ENCODE peak calls at places on chromosomes 2 and 18, in four cellular contexts. V, Z, U and G are unnamed samples.

GRCh38 chr18:46718501-46719341 is 38.1 kb downstream of the ST8SIA5 start:
- DNase-seq in V (no peak), Z (no peak), U (no peak), G (peak)

GRCh38 chr2:3636586-3637310 is 21.3 kb upstream of the ALLC start:
- DNase-seq in V (peak), Z (no peak), U (peak), G (no peak)

GRCh38 chr2:175855794-175856453 is 146.1 kb downstream of the LNPK start:
- DNase-seq in V (no peak), Z (peak), U (peak), G (no peak)

GRCh38 chr2:141075753-141076152 is 1055.1 kb downstream of the LRP1B start:
- DNase-seq in V (no peak), Z (no peak), U (no peak), G (no peak)

GRCh38 chr18:5662586-5663090 is 118.8 kb upstream of the EPB41L3 start:
- DNase-seq in V (no peak), Z (no peak), U (no peak), G (no peak)

GRCh38 chr2:127530245-127531132 is 4.2 kb upstream of the IWS1 start:
- DNase-seq in V (no peak), Z (no peak), U (no peak), G (no peak)

GRCh38 chr2:233639860-233640259 is 3.6 kb downstream of the UGT1A10 start:
- DNase-seq in V (no peak), Z (no peak), U (no peak), G (no peak)

GRCh38 chr2:101113441-101114267 is 37.5 kb downstream of the TBC1D8 start:
- DNase-seq in V (peak), Z (no peak), U (no peak), G (peak)

GRCh38 chr18:64409511-64409910 is 260.6 kb upstream of the LINC00305 start:
- DNase-seq in V (no peak), Z (no peak), U (no peak), G (no peak)

GRCh38 chr18:62537042-62537894 is 14.4 kb downstream of the ZCCHC2 start:
- DNase-seq in V (no peak), Z (no peak), U (no peak), G (no peak)

GRCh38 chr2:161136194-161136593 is 24.0 kb upstream of the TANK start:
- DNase-seq in V (no peak), Z (no peak), U (no peak), G (no peak)

GRCh38 chr2:4628931-4629565 is 925.7 kb downstream of the DCDC2C start:
- DNase-seq in V (no peak), Z (no peak), U (no peak), G (no peak)

GRCh38 chr2:199278099-199278498 is 179.6 kb downstream of the SATB2 start:
- DNase-seq in V (no peak), Z (no peak), U (no peak), G (no peak)

GRCh38 chr2:218362606-218363005 is 5.9 kb downstream of the CATIP start:
- DNase-seq in V (no peak), Z (no peak), U (no peak), G (no peak)

GRCh38 chr18:48136051-48136543 is 205.6 kb upstream of the SMAD2 start:
- DNase-seq in V (peak), Z (no peak), U (no peak), G (no peak)

GRCh38 chr2:45009928-45010705 is 865 bp upstream of the SIX2 start:
- DNase-seq in V (peak), Z (peak), U (peak), G (no peak)

GRCh38 chr2:166572958-166573357 is 78.9 kb upstream of the SCN7A start:
- DNase-seq in V (no peak), Z (no peak), U (no peak), G (no peak)
- H3K4me3 ChIP-seq in V (no peak), Z (no peak), U (no peak), G (no peak)

GRCh38 chr18:65936678-65937077 is 185.9 kb downstream of the CDH7 start:
- DNase-seq in V (no peak), Z (no peak), U (no peak), G (no peak)

GRCh38 chr18:65942103-65942502 is 191.3 kb downstream of the CDH7 start:
- DNase-seq in V (no peak), Z (no peak), U (no peak), G (no peak)

GRCh38 chr18:65937180-65937579 is 186.4 kb downstream of the CDH7 start:
- DNase-seq in V (no peak), Z (no peak), U (no peak), G (no peak)

GRCh38 chr18:65941482-65941881 is 190.7 kb downstream of the CDH7 start:
- DNase-seq in V (no peak), Z (no peak), U (no peak), G (no peak)

DNA sequence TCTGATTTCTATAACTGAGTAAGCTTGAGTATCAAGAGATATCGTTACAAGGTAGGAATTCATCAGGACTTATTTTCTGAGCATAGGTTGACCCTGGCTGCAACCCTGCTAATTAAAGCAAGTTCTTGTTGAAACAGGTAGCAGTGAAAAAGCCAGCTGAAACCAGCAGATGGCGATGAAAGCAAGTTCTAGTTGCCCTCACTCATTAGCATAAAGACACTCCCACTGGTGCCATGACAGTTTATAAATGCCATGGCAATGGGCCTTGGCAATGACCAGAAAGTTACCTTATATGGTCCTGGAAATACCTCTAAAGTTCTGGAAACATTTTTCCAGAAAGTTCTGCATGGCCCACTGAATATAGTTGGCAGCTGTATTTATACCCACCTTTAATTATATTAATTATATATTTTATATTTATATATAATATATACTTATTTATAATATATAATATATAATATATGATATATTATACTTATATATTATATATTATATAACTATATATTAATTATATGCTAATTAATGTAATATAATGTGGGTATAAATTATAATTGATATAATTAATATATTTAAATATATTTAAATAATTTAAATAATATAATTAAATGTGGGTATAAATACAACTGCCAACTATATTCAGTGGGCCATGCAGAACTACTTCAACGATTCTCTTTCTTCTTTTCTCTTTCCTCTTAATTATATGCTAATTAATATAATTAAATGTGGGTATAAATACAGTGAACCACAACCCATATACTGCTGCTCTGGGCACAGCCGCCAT is 188.0 kb downstream of the CDH7 start:
- DNase-seq in V (no peak), Z (no peak), U (no peak), G (peak)
- TF ChIP-seq CTCF in V (no peak), Z (no peak), U (no peak), G (peak)

GRCh38 chr18:41744664-41745063 is 210.4 kb upstream of the PIK3C3 start:
- DNase-seq in V (no peak), Z (no peak), U (no peak), G (no peak)
- H3K4me3 ChIP-seq in V (no peak), Z (no peak), U (no peak), G (no peak)

DNA sequence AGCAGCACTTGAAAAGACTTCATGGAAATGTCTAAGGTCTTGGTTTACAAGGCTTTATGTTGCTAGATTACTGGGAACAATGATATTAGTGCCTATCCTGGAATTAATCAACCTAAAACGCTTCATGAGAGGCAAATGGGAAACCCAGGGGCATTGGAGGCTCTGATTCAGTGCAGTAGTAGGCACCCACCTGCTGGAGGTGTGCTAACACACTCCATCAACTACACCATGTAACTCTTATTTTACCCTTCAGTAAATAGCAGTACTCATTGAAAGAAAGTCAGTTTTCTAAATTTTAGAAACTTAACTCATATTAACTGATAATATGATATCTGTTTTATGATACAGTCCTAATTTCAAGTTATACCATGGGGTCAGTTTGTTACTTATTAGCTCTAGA is 17.4 kb upstream of the HNRNPA3 start:
- DNase-seq in V (no peak), Z (no peak), U (no peak), G (no peak)
- TF ChIP-seq CTCF in V (no peak), Z (no peak), U (no peak), G (no peak)

DNA sequence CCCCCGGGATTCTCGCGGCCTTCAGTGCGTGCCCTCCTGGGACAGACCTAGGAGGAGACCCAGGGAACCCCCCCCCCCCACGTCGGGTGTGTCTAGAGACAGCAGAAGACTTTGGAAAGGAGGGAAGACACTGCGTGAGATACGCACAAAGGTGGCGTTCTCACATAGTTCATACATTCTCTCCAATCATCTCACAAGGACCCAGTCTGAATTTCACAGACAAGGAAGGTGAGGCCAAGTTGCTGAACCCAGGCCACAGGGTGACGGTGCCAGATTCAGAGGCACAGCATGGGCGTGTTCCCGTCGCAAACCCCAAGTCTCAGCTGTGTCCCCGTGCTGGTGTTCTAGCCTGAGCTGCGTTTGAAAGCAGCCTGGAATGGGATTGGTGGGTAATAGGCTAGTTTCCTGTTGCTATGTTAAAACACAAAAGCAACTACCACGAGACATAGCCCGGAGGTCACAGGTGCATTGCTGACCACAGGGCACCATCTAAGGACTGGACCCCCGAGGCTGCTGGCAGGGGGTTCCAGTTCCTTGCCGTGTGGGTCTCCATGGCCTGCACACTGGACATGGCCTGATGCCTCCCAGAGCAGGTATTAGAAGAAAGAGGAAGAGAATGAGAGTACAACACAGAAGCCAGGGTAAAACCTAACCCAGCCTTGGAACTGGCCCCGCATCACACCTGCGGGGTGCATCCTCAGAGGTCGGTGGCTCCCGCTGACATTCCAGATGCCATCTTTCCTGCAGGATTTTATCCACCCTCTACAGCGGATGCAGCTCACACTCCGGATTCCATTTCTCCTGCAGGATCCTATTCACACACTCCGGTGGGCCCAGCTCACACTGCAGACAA is 1.1 kb upstream of the PXDN start:
- DNase-seq in V (no peak), Z (peak), U (no peak), G (no peak)
- H3K4me3 ChIP-seq in V (peak), Z (peak), U (peak), G (peak)

GRCh38 chr2:190880374-190881073 is at the start of gene GLS:
- DNase-seq in V (peak), Z (peak), U (peak), G (peak)
- TF ChIP-seq CTCF in V (no peak), Z (no peak), U (no peak), G (no peak)